ENCODE peak calls at places on chromosomes 12 and 14, in nine cellular contexts. B, S, C, J, D, A, F, T and I are unnamed samples.

GRCh38 chr14:69667938-69668336 is 56.5 kb downstream of the SUSD6 start:
- DNase-seq in J (no peak), D (no peak), C (no peak), A (no peak), B (no peak), F (no peak), S (no peak), T (no peak), I (no peak)

GRCh38 chr14:69090187-69090789 is 62.6 kb downstream of the DCAF5 start:
- DNase-seq in D (peak; percentile 67), T (no peak), J (peak; percentile 28), A (peak; percentile 17), F (peak; percentile 47), B (no peak), S (peak; percentile 47), C (peak; percentile 49), I (peak; percentile 71)

GRCh38 chr12:55737581-55738112 is 5.3 kb upstream of the GDF11 start:
- DNase-seq in J (peak; percentile 50), B (no peak), A (no peak), S (no peak), C (no peak), D (no peak), F (no peak), T (no peak), I (no peak)

GRCh38 chr12:124428136-124428791 is 133.4 kb downstream of the RFLNA start:
- DNase-seq in F (no peak), C (peak; percentile 80), D (no peak), T (peak; percentile 10), S (no peak), J (peak; percentile 80), A (no peak), B (no peak), I (no peak)

GRCh38 chr12:88921434-88921833 is 341.2 kb upstream of the KITLG start:
- DNase-seq in A (no peak), T (no peak), F (no peak), B (no peak), S (peak; percentile 20), C (no peak), J (no peak), D (peak; percentile 23), I (no peak)

GRCh38 chr14:103600503-103600902 is 28.5 kb upstream of the KLC1 start:
- DNase-seq in D (no peak), T (no peak), J (no peak), A (no peak), S (no peak), F (no peak), B (no peak), C (no peak), I (no peak)

GRCh38 chr12:82314406-82314892 is 43.7 kb downstream of the CCDC59 start:
- DNase-seq in J (no peak), B (no peak), T (no peak), D (peak; percentile 68), A (no peak), S (no peak), F (peak; percentile 4), C (no peak), I (no peak)

GRCh38 chr12:124804011-124804621 is 59.5 kb downstream of the SCARB1 start:
- DNase-seq in S (peak; percentile 69), F (peak; percentile 74), T (no peak), C (peak; percentile 61), D (peak; percentile 39), J (no peak), B (no peak), A (no peak), I (no peak)

GRCh38 chr12:64610092-64610659 is at the start of gene RASSF3:
- DNase-seq in B (peak; percentile 63), J (peak; percentile 85), C (peak; percentile 44), S (peak; percentile 83), F (peak; percentile 66), D (peak; percentile 80), A (peak; percentile 90), T (no peak), I (peak; percentile 80)

GRCh38 chr14:23094666-23095195 is at the start of gene ACIN1:
- DNase-seq in J (peak; percentile 87), T (no peak), D (peak; percentile 71), B (no peak), S (peak; percentile 87), C (peak; percentile 87), A (peak; percentile 79), F (peak; percentile 84), I (no peak)

GRCh38 chr12:98738002-98738401 is 92.9 kb downstream of the APAF1 start:
- DNase-seq in F (no peak), D (no peak), B (no peak), J (no peak), T (no peak), A (no peak), S (no peak), C (no peak), I (no peak)

GRCh38 chr12:112543666-112544185 is 125.0 kb downstream of the PTPN11 start:
- DNase-seq in C (no peak), T (no peak), D (no peak), A (no peak), B (no peak), F (no peak), S (no peak), J (no peak), I (no peak)

GRCh38 chr14:99684356-99684952 is 356 bp downstream of the CYP46A1 start:
- DNase-seq in T (no peak), S (no peak), B (no peak), A (no peak), F (no peak), D (no peak), J (peak; percentile 67), C (no peak), I (no peak)

GRCh38 chr14:105151838-105152793 is 16.5 kb downstream of the JAG2 start:
- DNase-seq in C (no peak), S (no peak), T (no peak), F (no peak), J (peak; percentile 92), D (no peak), A (no peak), B (no peak), I (no peak)

GRCh38 chr14:68651652-68652432 is 141.0 kb downstream of the ZFP36L1 start:
- DNase-seq in T (no peak), S (no peak), A (no peak), C (no peak), B (no peak), F (no peak), D (no peak), J (no peak), I (no peak)

GRCh38 chr14:90597961-90598360 is 201.1 kb downstream of the CALM1 start:
- DNase-seq in C (no peak), B (no peak), D (no peak), A (no peak), S (no peak), J (no peak), F (no peak), T (no peak), I (no peak)

GRCh38 chr14:28756896-28757570 is 9.6 kb upstream of the FOXG1 start:
- DNase-seq in A (peak; percentile 57), T (no peak), J (peak; percentile 40), F (no peak), C (peak; percentile 60), S (peak; percentile 55), D (peak; percentile 25), B (no peak), I (peak; percentile 13)

GRCh38 chr12:55899035-55899434 is 28.7 kb downstream of the PYM1 start:
- DNase-seq in S (no peak), J (no peak), A (no peak), C (peak; percentile 24), T (no peak), D (no peak), B (no peak), F (no peak), I (no peak)

GRCh38 chr14:53144244-53144643 is 8.9 kb downstream of the DDHD1 start:
- DNase-seq in C (no peak), T (no peak), D (no peak), J (no peak), A (no peak), F (no peak), B (no peak), S (no peak), I (peak; percentile 35)

GRCh38 chr12:95205685-95206084 is 11.6 kb downstream of the FGD6 start:
- DNase-seq in T (peak; percentile 16), F (peak; percentile 68), J (peak; percentile 44), A (no peak), S (peak; percentile 7), C (peak; percentile 90), B (no peak), D (peak; percentile 49), I (no peak)

GRCh38 chr12:49868952-49869815 is 26.3 kb upstream of the BCDIN3D start:
- DNase-seq in C (peak; percentile 100), T (peak; percentile 84), J (peak; percentile 96), B (peak; percentile 64), D (peak; percentile 88), F (no peak), S (no peak), A (no peak), I (no peak)

GRCh38 chr12:89882051-89882450 is 173.4 kb upstream of the ATP2B1 start:
- DNase-seq in S (no peak), F (no peak), B (no peak), J (peak; percentile 78), T (no peak), C (peak; percentile 70), A (peak; percentile 45), D (no peak), I (no peak)

GRCh38 chr14:37565550-37565949 is 29.5 kb downstream of the FOXA1 start:
- DNase-seq in D (peak; percentile 67), C (no peak), A (no peak), J (no peak), S (no peak), F (no peak), T (no peak), B (no peak), I (no peak)

GRCh38 chr12:100229036-100229635 is 28.5 kb downstream of the ACTR6 start:
- DNase-seq in F (no peak), S (peak; percentile 65), C (peak; percentile 4), J (peak; percentile 5), T (no peak), D (peak; percentile 54), A (no peak), B (no peak), I (no peak)

GRCh38 chr14:81402123-81402495 is 2.0 kb upstream of the STON2 start:
- DNase-seq in C (peak; percentile 48), A (no peak), D (no peak), B (no peak), F (no peak), J (peak; percentile 73), T (no peak), S (no peak), I (no peak)

GRCh38 chr12:131203666-131204415 is 250.1 kb downstream of the ADGRD1 start:
- DNase-seq in C (no peak), T (no peak), J (no peak), A (peak; percentile 10), F (no peak), D (no peak), S (no peak), B (no peak), I (no peak)

GRCh38 chr12:111926631-111927030 is 84.6 kb downstream of the MAPKAPK5 start:
- DNase-seq in S (no peak), D (no peak), J (no peak), A (no peak), T (no peak), B (no peak), F (no peak), C (no peak), I (no peak)

GRCh38 chr14:21084396-21084795 is 14.1 kb downstream of the ZNF219 start:
- DNase-seq in D (no peak), J (no peak), B (no peak), S (no peak), A (peak; percentile 17), C (no peak), F (no peak), T (no peak), I (no peak)

GRCh38 chr12:2547273-2548044 is 247.3 kb upstream of the FKBP4 start:
- DNase-seq in C (no peak), J (no peak), D (no peak), B (no peak), A (no peak), T (no peak), S (no peak), F (no peak), I (no peak)

GRCh38 chr12:120041386-120042231 is 52.6 kb downstream of the BICDL1 start:
- DNase-seq in T (no peak), C (no peak), J (no peak), B (no peak), A (no peak), S (no peak), F (no peak), D (no peak), I (peak; percentile 54)

GRCh38 chr12:66190519-66191406 is 1.7 kb downstream of the IRAK3 start:
- DNase-seq in T (no peak), B (no peak), S (no peak), D (no peak), J (no peak), A (no peak), F (peak; percentile 45), C (peak; percentile 44), I (no peak)